ENCODE peak calls at places on chromosomes 11 and 22, in eight cellular contexts. H is NCI-H2081 treated with DMSO at 0.1 percent for 48 hours; N is mesenchymal stem cell; B is stimulated activated CD8-positive, alpha-beta memory T cell treated with anti-CD3 and anti-CD28 coated beads, Interleukin-15, amount 100 ng/mL, for 1 hour; R is NCI-H1092 treated with DMSO at 0.1 percent for 48 hours; V is stimulated activated naive CD8-positive, alpha-beta T cell treated with anti-CD3 and anti-CD28 coated beads, Interleukin-15, Interleukin-2, amounts not matched to agents 100 U/mL and 50 U/mL, for 24 hours; Z is adipocyte; Y is coronary artery. F is an unnamed sample.

GRCh38 chr22:24208012-24208749 is 26.9 kb downstream of the SUSD2 start:
- DNase-seq in H (no peak), N (peak), B (no peak), R (no peak), V (no peak), Z (peak), Y (no peak), F (peak)

GRCh38 chr22:27978875-27979274 is 59.8 kb upstream of the PITPNB start:
- DNase-seq in H (no peak), N (no peak), B (no peak), R (no peak), V (no peak), Z (no peak), Y (peak), F (no peak)

GRCh38 chr11:9757809-9758675 is 94.2 kb downstream of the SWAP70 start:
- DNase-seq in H (no peak), N (peak), B (peak), R (peak), V (peak), Z (peak), Y (peak), F (peak)

GRCh38 chr11:27201454-27202302 is 161.1 kb downstream of the BBOX1 start:
- DNase-seq in H (peak), N (peak), B (no peak), R (peak), V (no peak), Z (peak), Y (no peak), F (peak)

GRCh38 chr11:75839851-75840250 is 24.8 kb downstream of the UVRAG start:
- DNase-seq in H (no peak), N (no peak), B (no peak), R (no peak), V (no peak), Z (peak), Y (no peak), F (peak)

GRCh38 chr11:65623177-65623576 is 7.6 kb downstream of the PCNX3 start:
- DNase-seq in H (no peak), N (no peak), B (no peak), R (no peak), V (no peak), Z (no peak), Y (no peak), F (no peak)

GRCh38 chr11:44080951-44081350 is 14.5 kb upstream of the EXT2 start:
- DNase-seq in H (no peak), N (no peak), B (no peak), R (no peak), V (no peak), Z (no peak), Y (no peak), F (no peak)

GRCh38 chr11:3132271-3132781 is 32.8 kb downstream of the OSBPL5 start:
- DNase-seq in H (no peak), N (no peak), B (no peak), R (no peak), V (no peak), Z (no peak), Y (no peak), F (no peak)

GRCh38 chr11:40294343-40294723 is 1165.1 kb downstream of the LRRC4C start:
- DNase-seq in H (no peak), N (no peak), B (no peak), R (no peak), V (no peak), Z (no peak), Y (no peak), F (no peak)

GRCh38 chr11:130612291-130612802 is 163.9 kb downstream of the ADAMTS15 start:
- DNase-seq in H (no peak), N (peak), B (no peak), R (no peak), V (no peak), Z (peak), Y (no peak), F (peak)

GRCh38 chr11:126318642-126319373 is 14.9 kb downstream of the DCPS start:
- DNase-seq in H (no peak), N (peak), B (no peak), R (no peak), V (peak), Z (peak), Y (no peak), F (peak)

GRCh38 chr11:72321381-72321996 is 77.5 kb upstream of the PHOX2A start:
- DNase-seq in H (no peak), N (peak), B (no peak), R (no peak), V (no peak), Z (peak), Y (no peak), F (peak)

GRCh38 chr22:35308480-35308945 is 8.8 kb downstream of the TOM1 start:
- DNase-seq in H (no peak), N (no peak), B (no peak), R (no peak), V (no peak), Z (no peak), Y (no peak), F (no peak)

GRCh38 chr11:132058211-132058772 is 687.9 kb downstream of the NTM start:
- DNase-seq in H (no peak), N (peak), B (no peak), R (no peak), V (no peak), Z (peak), Y (no peak), F (peak)

GRCh38 chr11:78497309-78497708 is 77.4 kb downstream of the NARS2 start:
- DNase-seq in H (no peak), N (no peak), B (no peak), R (no peak), V (no peak), Z (no peak), Y (no peak), F (no peak)

GRCh38 chr11:128544625-128545024 is 42.7 kb downstream of the ETS1 start:
- DNase-seq in H (no peak), N (peak), B (no peak), R (peak), V (no peak), Z (peak), Y (no peak), F (peak)

GRCh38 chr22:37194750-37195149 is 6.7 kb upstream of the C1QTNF6 start:
- DNase-seq in H (no peak), N (no peak), B (no peak), R (no peak), V (no peak), Z (no peak), Y (no peak), F (no peak)

GRCh38 chr11:34749666-34750659 is 129.1 kb downstream of the EHF start:
- DNase-seq in H (no peak), N (peak), B (no peak), R (no peak), V (no peak), Z (peak), Y (no peak), F (peak)